ENCODE peak calls at places on chromosomes 1 and 21, in eight cellular contexts. J, F, N, V, L, S, Z and C are unnamed samples.

GRCh38 chr1:224493269-224493668 is 58.7 kb upstream of the WDR26 start:
- DNase-seq in Z (no peak), J (no peak), V (no peak), N (no peak), F (no peak), L (no peak), S (no peak), C (no peak)

GRCh38 chr1:6351480-6352137 is 42.0 kb downstream of the ACOT7 start:
- DNase-seq in F (no peak), V (no peak), J (peak; percentile 56), L (no peak), Z (no peak), N (peak; percentile 87), S (no peak), C (no peak)

GRCh38 chr1:31886866-31887265 is 51.3 kb downstream of the PTP4A2 start:
- DNase-seq in V (no peak), Z (no peak), S (no peak), F (no peak), L (no peak), N (no peak), J (no peak), C (no peak)

GRCh38 chr1:27795601-27796000 is 22.6 kb downstream of the STX12 start:
- DNase-seq in N (no peak), Z (no peak), V (no peak), S (no peak), F (no peak), L (no peak), J (no peak), C (no peak)

GRCh38 chr1:159598196-159598595 is 10.6 kb downstream of the APCS start:
- DNase-seq in F (peak; percentile 48), V (no peak), J (peak; percentile 49), S (peak; percentile 73), L (no peak), N (no peak), Z (peak; percentile 83), C (no peak)

GRCh38 chr1:22332795-22333499 is 118.7 kb upstream of the ZBTB40 start:
- DNase-seq in F (no peak), V (no peak), N (no peak), J (no peak), S (no peak), Z (no peak), L (no peak), C (no peak)

GRCh38 chr1:89957063-89957462 is 37.8 kb upstream of the ZNF326 start:
- DNase-seq in F (no peak), N (no peak), V (no peak), J (no peak), L (no peak), Z (no peak), S (no peak), C (no peak)

GRCh38 chr21:46323227-46323709 is 402 bp downstream of the C21orf58 start:
- DNase-seq in V (no peak), S (no peak), N (no peak), F (no peak), J (no peak), L (peak; percentile 13), Z (no peak), C (no peak)

GRCh38 chr1:1881727-1882126 is 9.2 kb downstream of the GNB1 start:
- DNase-seq in L (no peak), V (no peak), S (no peak), F (no peak), J (no peak), Z (no peak), N (peak; percentile 69), C (no peak)

GRCh38 chr1:222798111-222798510 is 16.7 kb upstream of the DISP1 start:
- DNase-seq in N (no peak), V (no peak), L (no peak), Z (no peak), F (no peak), S (no peak), J (peak; percentile 51), C (no peak)

GRCh38 chr1:244322791-244323521 is 128.8 kb downstream of the ADSS2 start:
- DNase-seq in V (no peak), J (peak; percentile 100), F (peak; percentile 80), Z (peak; percentile 94), S (peak; percentile 89), L (no peak), N (no peak), C (no peak)

GRCh38 chr1:185170291-185170848 is 13.4 kb downstream of the SWT1 start:
- DNase-seq in F (peak; percentile 57), N (peak; percentile 28), S (no peak), L (peak; percentile 19), J (peak; percentile 70), Z (no peak), V (no peak), C (peak; percentile 95)